ENCODE peak calls at places on chromosomes 13 and 19, in five cellular contexts. One of them, this sample, is unnamed.

GRCh38 chr19:41548954-41549688 is 26.8 kb upstream of the CEACAM21 start:
- DNase-seq in WTC11: no peak
- DNase-seq in K562: peak
- DNase-seq in A549: no peak
- DNase-seq in endothelial cell of umbilical vein: peak
- DNase-seq in this sample: no peak

GRCh38 chr19:58531052-58531600 is 11.5 kb upstream of the ZBTB45 start:
- DNase-seq in WTC11: no peak
- DNase-seq in K562: no peak
- DNase-seq in A549: no peak
- DNase-seq in endothelial cell of umbilical vein: no peak
- DNase-seq in this sample: no peak

GRCh38 chr19:49422407-49423277 is 599 bp downstream of the PTH2 start:
- DNase-seq in WTC11: peak
- DNase-seq in K562: peak
- DNase-seq in A549: peak
- DNase-seq in endothelial cell of umbilical vein: peak
- DNase-seq in this sample: no peak

GRCh38 chr19:6210721-6211600 is 68.8 kb downstream of the MLLT1 start:
- DNase-seq in WTC11: no peak
- DNase-seq in K562: no peak
- DNase-seq in A549: no peak
- DNase-seq in endothelial cell of umbilical vein: no peak
- DNase-seq in this sample: no peak

GRCh38 chr13:68369739-68370138 is 1139.6 kb upstream of the PCDH9 start:
- DNase-seq in WTC11: no peak
- DNase-seq in K562: peak
- DNase-seq in A549: peak
- DNase-seq in endothelial cell of umbilical vein: no peak
- DNase-seq in this sample: peak

GRCh38 chr13:38173403-38173802 is 176.2 kb upstream of the UFM1 start:
- DNase-seq in WTC11: no peak
- DNase-seq in K562: no peak
- DNase-seq in A549: no peak
- DNase-seq in endothelial cell of umbilical vein: no peak
- DNase-seq in this sample: no peak

GRCh38 chr13:19838726-19839342 is 24.6 kb downstream of the ZMYM5 start:
- DNase-seq in WTC11: no peak
- DNase-seq in K562: no peak
- DNase-seq in A549: no peak
- DNase-seq in endothelial cell of umbilical vein: no peak
- DNase-seq in this sample: no peak

GRCh38 chr13:47256618-47257017 is 359.8 kb upstream of the HTR2A start:
- DNase-seq in WTC11: no peak
- DNase-seq in K562: no peak
- DNase-seq in A549: no peak
- DNase-seq in endothelial cell of umbilical vein: no peak
- DNase-seq in this sample: no peak

GRCh38 chr13:20151612-20152011 is 9.2 kb downstream of the GJA3 start:
- DNase-seq in WTC11: no peak
- DNase-seq in K562: no peak
- DNase-seq in A549: no peak
- DNase-seq in endothelial cell of umbilical vein: no peak
- DNase-seq in this sample: no peak

GRCh38 chr13:44172411-44172810 is 201.2 kb upstream of the SERP2 start:
- DNase-seq in WTC11: no peak
- DNase-seq in K562: no peak
- DNase-seq in A549: no peak
- DNase-seq in endothelial cell of umbilical vein: no peak
- DNase-seq in this sample: no peak

GRCh38 chr13:44523176-44524017 is 52.7 kb downstream of the TSC22D1 start:
- DNase-seq in WTC11: no peak
- DNase-seq in K562: peak
- DNase-seq in A549: peak
- DNase-seq in endothelial cell of umbilical vein: peak
- DNase-seq in this sample: peak

GRCh38 chr13:26022538-26023292 is 29.1 kb downstream of the SHISA2 start:
- DNase-seq in WTC11: no peak
- DNase-seq in K562: no peak
- DNase-seq in A549: no peak
- DNase-seq in endothelial cell of umbilical vein: no peak
- DNase-seq in this sample: no peak

GRCh38 chr19:38303517-38304351 is at the start of gene C19orf33:
- DNase-seq in WTC11: peak
- DNase-seq in K562: no peak
- DNase-seq in A549: peak
- DNase-seq in endothelial cell of umbilical vein: no peak
- DNase-seq in this sample: no peak

GRCh38 chr13:100438059-100438788 is 150.4 kb downstream of the GGACT start:
- DNase-seq in WTC11: no peak
- DNase-seq in K562: no peak
- DNase-seq in A549: no peak
- DNase-seq in endothelial cell of umbilical vein: no peak
- DNase-seq in this sample: no peak

GRCh38 chr13:113882716-113883115 is 18.8 kb upstream of the GAS6 start:
- DNase-seq in WTC11: no peak
- DNase-seq in K562: no peak
- DNase-seq in A549: no peak
- DNase-seq in endothelial cell of umbilical vein: no peak
- DNase-seq in this sample: no peak

GRCh38 chr13:19818223-19818842 is 35.6 kb upstream of the PSPC1 start:
- DNase-seq in WTC11: peak
- DNase-seq in K562: peak
- DNase-seq in A549: peak
- DNase-seq in endothelial cell of umbilical vein: peak
- DNase-seq in this sample: peak

GRCh38 chr19:17495639-17496265 is 15.7 kb upstream of the PGLS start:
- DNase-seq in WTC11: no peak
- DNase-seq in K562: no peak
- DNase-seq in A549: no peak
- DNase-seq in endothelial cell of umbilical vein: no peak
- DNase-seq in this sample: no peak

GRCh38 chr13:23678768-23679167 is 108.6 kb downstream of the TNFRSF19 start:
- DNase-seq in WTC11: no peak
- DNase-seq in K562: no peak
- DNase-seq in A549: no peak
- DNase-seq in endothelial cell of umbilical vein: no peak
- DNase-seq in this sample: peak

GRCh38 chr19:49297403-49297802 is 27.6 kb downstream of the SLC6A16 start:
- DNase-seq in WTC11: no peak
- DNase-seq in K562: no peak
- DNase-seq in A549: no peak
- DNase-seq in endothelial cell of umbilical vein: no peak
- DNase-seq in this sample: no peak

GRCh38 chr13:110907951-110908898 is 6.6 kb downstream of the ANKRD10 start:
- DNase-seq in WTC11: no peak
- DNase-seq in K562: no peak
- DNase-seq in A549: peak
- DNase-seq in endothelial cell of umbilical vein: peak
- DNase-seq in this sample: peak

GRCh38 chr19:40445945-40446784 is 2.0 kb upstream of the SERTAD3 start:
- DNase-seq in WTC11: peak
- DNase-seq in K562: peak
- DNase-seq in A549: no peak
- DNase-seq in endothelial cell of umbilical vein: no peak
- DNase-seq in this sample: no peak

GRCh38 chr19:3348042-3348441 is 18.3 kb upstream of the NFIC start:
- DNase-seq in WTC11: no peak
- DNase-seq in K562: no peak
- DNase-seq in A549: no peak
- DNase-seq in endothelial cell of umbilical vein: no peak
- DNase-seq in this sample: no peak

GRCh38 chr19:3346677-3347353 is 19.6 kb upstream of the NFIC start:
- DNase-seq in WTC11: no peak
- DNase-seq in K562: no peak
- DNase-seq in A549: no peak
- DNase-seq in endothelial cell of umbilical vein: no peak
- DNase-seq in this sample: no peak

GRCh38 chr19:3351702-3352447 is 14.5 kb upstream of the NFIC start:
- DNase-seq in WTC11: no peak
- DNase-seq in K562: no peak
- DNase-seq in A549: no peak
- DNase-seq in endothelial cell of umbilical vein: no peak
- DNase-seq in this sample: no peak

GRCh38 chr19:3353493-3353892 is 12.9 kb upstream of the NFIC start:
- DNase-seq in WTC11: no peak
- DNase-seq in K562: no peak
- DNase-seq in A549: no peak
- DNase-seq in endothelial cell of umbilical vein: no peak
- DNase-seq in this sample: no peak

DNA sequence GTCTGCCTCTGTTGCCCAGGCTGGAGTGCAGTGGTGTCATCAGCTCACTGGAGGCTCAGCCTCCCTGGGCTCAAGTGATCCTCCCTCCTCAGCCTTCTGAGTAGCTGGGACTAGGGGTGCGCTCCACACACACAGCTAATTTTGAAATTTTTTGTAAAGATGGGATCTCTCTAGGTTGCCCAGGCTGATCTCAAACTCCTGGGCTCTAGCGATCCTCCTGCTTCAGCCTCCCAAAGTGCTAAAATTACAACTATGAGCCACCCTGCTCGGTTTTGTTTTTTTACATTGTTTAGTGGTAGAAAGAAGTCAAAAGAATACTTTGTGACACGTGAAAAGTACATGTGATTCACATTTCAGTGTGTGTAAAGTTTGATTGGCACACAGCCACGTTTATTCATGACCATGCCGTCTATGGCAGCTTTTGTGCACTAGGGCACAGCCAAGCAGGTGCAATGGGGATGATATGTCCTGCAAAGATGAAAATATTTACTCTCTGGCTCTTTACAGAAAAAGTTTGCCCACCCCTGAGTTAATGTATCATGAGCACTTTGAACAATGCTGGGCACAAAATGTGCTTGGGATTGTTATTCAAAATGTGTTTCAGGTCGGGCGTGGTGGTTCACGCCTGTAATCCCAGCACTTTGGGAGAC is 16.2 kb upstream of the NFIC start:
- DNase-seq in WTC11: no peak
- DNase-seq in K562: no peak
- DNase-seq in A549: no peak
- DNase-seq in endothelial cell of umbilical vein: peak
- DNase-seq in this sample: peak
- TF ChIP-seq JUN in WTC11: no peak
- TF ChIP-seq JUN in K562: no peak
- TF ChIP-seq JUN in A549: no peak
- TF ChIP-seq JUN in endothelial cell of umbilical vein: no peak
- TF ChIP-seq JUN in this sample: no peak

GRCh38 chr13:48494874-48495273 is 38.0 kb downstream of the RCBTB2 start:
- DNase-seq in WTC11: no peak
- DNase-seq in K562: no peak
- DNase-seq in A549: no peak
- DNase-seq in endothelial cell of umbilical vein: peak
- DNase-seq in this sample: no peak

GRCh38 chr13:48492123-48493075 is 40.5 kb downstream of the RCBTB2 start:
- DNase-seq in WTC11: no peak
- DNase-seq in K562: peak
- DNase-seq in A549: no peak
- DNase-seq in endothelial cell of umbilical vein: peak
- DNase-seq in this sample: no peak

GRCh38 chr13:48493076-48493765 is 39.7 kb downstream of the RCBTB2 start:
- DNase-seq in WTC11: no peak
- DNase-seq in K562: peak
- DNase-seq in A549: no peak
- DNase-seq in endothelial cell of umbilical vein: peak
- DNase-seq in this sample: no peak

GRCh38 chr13:48491423-48492122 is 41.3 kb downstream of the RCBTB2 start:
- DNase-seq in WTC11: no peak
- DNase-seq in K562: no peak
- DNase-seq in A549: no peak
- DNase-seq in endothelial cell of umbilical vein: no peak
- DNase-seq in this sample: no peak

GRCh38 chr13:48493851-48494250 is 39.0 kb downstream of the RCBTB2 start:
- DNase-seq in WTC11: no peak
- DNase-seq in K562: no peak
- DNase-seq in A549: no peak
- DNase-seq in endothelial cell of umbilical vein: peak
- DNase-seq in this sample: no peak
- TF ChIP-seq JUN in WTC11: no peak
- TF ChIP-seq JUN in K562: no peak
- TF ChIP-seq JUN in A549: no peak
- TF ChIP-seq JUN in endothelial cell of umbilical vein: no peak
- TF ChIP-seq JUN in this sample: no peak

DNA sequence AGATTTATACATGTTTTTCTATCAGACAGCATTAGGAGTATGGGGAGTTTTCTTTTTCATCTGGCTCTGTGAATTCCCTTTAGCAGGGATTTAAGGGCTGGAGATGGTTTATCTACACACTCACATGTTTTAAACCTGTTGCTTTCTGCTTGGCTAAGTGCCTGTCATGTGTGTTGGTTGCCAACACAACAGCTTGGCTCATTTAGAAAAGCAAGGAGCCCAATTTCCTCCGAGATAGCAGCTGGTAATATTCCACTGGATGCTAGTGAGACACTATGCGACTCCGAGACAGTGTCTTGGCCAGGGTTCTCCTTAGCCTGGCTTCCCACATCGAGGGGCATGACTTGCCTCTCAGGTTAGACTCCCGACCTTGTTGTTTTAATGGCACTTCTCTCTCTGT is 83.3 kb downstream of the KLF5 start:
- DNase-seq in WTC11: no peak
- DNase-seq in K562: no peak
- DNase-seq in A549: no peak
- DNase-seq in endothelial cell of umbilical vein: peak
- DNase-seq in this sample: no peak
- TF ChIP-seq JUN in WTC11: no peak
- TF ChIP-seq JUN in K562: no peak
- TF ChIP-seq JUN in A549: no peak
- TF ChIP-seq JUN in endothelial cell of umbilical vein: no peak
- TF ChIP-seq JUN in this sample: no peak

DNA sequence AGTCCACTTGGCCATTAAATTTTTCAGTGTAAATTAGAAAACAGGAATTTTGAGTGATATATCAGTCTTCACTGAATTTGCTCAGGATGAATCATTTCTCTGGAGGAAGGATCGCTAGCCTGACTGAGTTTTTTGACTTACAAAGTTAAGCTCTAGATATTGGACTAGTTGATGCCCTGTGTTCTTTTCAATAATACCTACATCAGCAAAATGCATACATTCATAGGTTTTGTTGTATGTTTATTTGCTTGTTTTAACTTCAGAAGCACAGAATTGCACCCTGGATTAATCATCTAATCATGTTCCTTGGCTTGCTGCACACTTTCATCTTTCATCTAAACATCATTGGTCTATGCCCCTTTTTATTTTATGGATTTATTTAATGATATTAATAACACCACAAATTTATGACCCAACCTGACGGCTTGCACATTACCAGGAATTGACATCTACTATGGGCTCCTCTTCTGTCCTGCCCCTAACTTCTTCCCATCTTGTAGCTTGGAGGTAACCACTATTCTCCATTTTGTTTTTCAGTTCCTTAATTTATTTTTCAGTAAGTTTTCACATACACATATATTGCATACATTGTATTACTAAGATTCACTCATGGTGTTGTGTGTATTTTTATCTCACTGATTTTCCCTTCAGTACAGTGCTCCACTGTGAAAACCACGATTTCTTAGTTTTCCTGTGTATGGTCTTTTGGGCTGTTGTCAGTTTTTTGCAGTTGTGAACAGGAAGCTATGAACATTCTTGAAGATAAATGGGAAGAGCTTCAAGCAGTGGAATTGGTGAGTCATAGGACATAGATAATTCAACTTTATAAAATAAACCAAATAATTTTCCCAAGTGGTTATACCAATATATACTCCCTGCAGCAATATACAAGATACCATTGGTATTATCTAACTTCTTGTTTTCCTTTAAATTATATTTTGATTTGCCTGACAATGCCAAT is 23.3 kb downstream of the COMMD6 start:
- DNase-seq in WTC11: no peak
- DNase-seq in K562: no peak
- DNase-seq in A549: no peak
- DNase-seq in endothelial cell of umbilical vein: no peak
- DNase-seq in this sample: no peak
- TF ChIP-seq JUN in WTC11: no peak
- TF ChIP-seq JUN in K562: no peak
- TF ChIP-seq JUN in A549: no peak
- TF ChIP-seq JUN in endothelial cell of umbilical vein: no peak
- TF ChIP-seq JUN in this sample: no peak